ENCODE peak calls at places on chromosomes 3 and 15, in four cellular contexts. J, K, D and V are unnamed samples. For H3K27me3 and H3K9me3, the result is how much of the 10 kb centered on the place peaks cover.

GRCh38 chr3:130905551-130905950 is 11.7 kb downstream of the ATP2C1 start:
- DNase-seq in J (no peak), K (no peak), D (no peak), V (no peak)

GRCh38 chr3:187852842-187853727 is 107.8 kb upstream of the BCL6 start:
- DNase-seq in K (no peak), J (no peak), D (no peak), V (no peak)

GRCh38 chr15:96122077-96123027 is 208.1 kb upstream of the NR2F2 start:
- DNase-seq in K (no peak), D (peak), J (peak), V (no peak)

GRCh38 chr3:12138044-12138443 is 20.7 kb downstream of the TIMP4 start:
- DNase-seq in K (no peak), J (peak), D (peak), V (no peak)

GRCh38 chr3:138329127-138329983 is at the start of gene NME9:
- DNase-seq in K (peak), J (peak), D (peak), V (peak)

GRCh38 chr15:27564656-27565055 is 534.5 kb downstream of the OCA2 start:
- DNase-seq in D (no peak), J (no peak), K (no peak), V (no peak)

GRCh38 chr3:54733079-54733478 is 194.8 kb downstream of the LRTM1 start:
- DNase-seq in D (no peak), J (no peak), K (no peak), V (no peak)

GRCh38 chr3:153145454-153145853 is 16.6 kb upstream of the RAP2B start:
- DNase-seq in J (no peak), D (no peak), K (no peak), V (no peak)

GRCh38 chr3:10531031-10531430 is 25.6 kb upstream of the ATP2B2 start:
- DNase-seq in J (no peak), K (no peak), D (no peak), V (no peak)

GRCh38 chr3:9903238-9903624 is 583 bp downstream of the IL17RE start:
- DNase-seq in D (no peak), J (no peak), K (no peak), V (no peak)

GRCh38 chr15:29126208-29126536 is 143.4 kb downstream of the NSMCE3 start:
- DNase-seq in D (no peak), K (no peak), J (no peak), V (no peak)

GRCh38 chr3:173977747-173978146 is 580.2 kb downstream of the NLGN1 start:
- DNase-seq in J (no peak), K (no peak), D (no peak), V (no peak)

GRCh38 chr15:71116366-71116765 is 1.1 kb downstream of the THSD4 start:
- DNase-seq in D (no peak), K (no peak), J (no peak), V (no peak)

GRCh38 chr3:45035441-45036301 is 9.6 kb downstream of the CLEC3B start:
- DNase-seq in D (peak), K (peak), J (no peak), V (no peak)

GRCh38 chr15:38843736-38844590 is 279.3 kb upstream of the RASGRP1 start:
- DNase-seq in D (no peak), J (no peak), K (no peak), V (peak)

GRCh38 chr3:2837233-2837632 is 272.9 kb downstream of the IL5RA start:
- DNase-seq in D (no peak), K (no peak), J (no peak), V (no peak)

GRCh38 chr15:38612159-38612863 is 47.7 kb upstream of the RASGRP1 start:
- DNase-seq in D (no peak), J (no peak), K (no peak), V (no peak)

GRCh38 chr3:8517490-8517889 is 15.9 kb downstream of the LMCD1 start:
- DNase-seq in D (no peak), K (no peak), J (no peak), V (no peak)

GRCh38 chr3:54180926-54181325 is 58.6 kb downstream of the CACNA2D3 start:
- DNase-seq in D (no peak), K (no peak), J (no peak), V (no peak)

GRCh38 chr3:62183087-62183486 is 190.3 kb downstream of the FEZF2 start:
- DNase-seq in J (no peak), K (no peak), D (no peak), V (no peak)

GRCh38 chr3:101903426-101903825 is 54.1 kb downstream of the NFKBIZ start:
- DNase-seq in J (no peak), D (no peak), K (no peak), V (no peak)

GRCh38 chr3:187783098-187783497 is 37.8 kb upstream of the BCL6 start:
- DNase-seq in K (no peak), D (no peak), J (no peak), V (peak)

GRCh38 chr15:41887161-41887560 is 6.7 kb downstream of the SPTBN5 start:
- DNase-seq in J (no peak), K (no peak), D (no peak), V (no peak)

GRCh38 chr3:32243519-32243918 is 5.0 kb downstream of the CMTM8 start:
- DNase-seq in K (no peak), D (no peak), J (no peak), V (no peak)

GRCh38 chr15:67142142-67143092 is 77.0 kb downstream of the SMAD3 start:
- DNase-seq in J (no peak), K (no peak), D (no peak), V (no peak)

GRCh38 chr3:105413356-105413887 is 46.7 kb downstream of the ALCAM start:
- DNase-seq in D (no peak), K (no peak), J (no peak), V (no peak)

GRCh38 chr3:31346542-31346979 is 186.2 kb upstream of the STT3B start:
- DNase-seq in K (no peak), J (no peak), D (no peak), V (no peak)

GRCh38 chr3:128484404-128485282 is 8.4 kb downstream of the GATA2 start:
- DNase-seq in D (no peak), K (no peak), J (no peak), V (no peak)
- H3K27me3 ChIP-seq in D (under half), K (under half), J (under half), V (under half)

DNA sequence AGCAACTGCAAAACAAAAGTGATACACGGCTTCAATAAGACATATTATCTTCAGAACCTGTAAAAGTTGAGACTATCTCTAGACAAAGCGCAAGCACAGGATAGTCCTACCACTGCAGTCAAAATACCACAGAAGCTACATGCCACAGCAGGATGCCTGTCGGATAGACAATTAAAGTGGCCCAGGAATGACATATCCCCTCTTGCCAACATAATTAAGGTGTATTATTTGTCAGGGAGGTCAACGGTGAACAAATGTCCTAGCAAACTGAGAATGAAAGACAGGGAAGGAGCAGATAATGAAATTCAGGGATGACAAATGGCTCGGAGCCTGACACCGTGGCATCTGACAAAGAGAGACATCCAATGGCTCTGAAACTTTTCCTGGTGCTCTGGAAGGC is 185.7 kb downstream of the MECOM start:
- DNase-seq in K (no peak), D (no peak), J (no peak), V (no peak)
- H3K9me3 ChIP-seq in K (under half), D (under half), J (under half), V (under half)

GRCh38 chr3:69541823-69542264 is 156.0 kb upstream of the FRMD4B start:
- DNase-seq in J (no peak), D (peak), K (no peak), V (no peak)
- H3K4me3 ChIP-seq in J (no peak), D (peak), K (no peak), V (no peak)

GRCh38 chr3:195805181-195805580 is 6.5 kb downstream of the MUC4 start:
- DNase-seq in J (no peak), D (no peak), K (no peak), V (no peak)
- H3K27me3 ChIP-seq in J (under half), D (under half), K (under half), V (under half)

DNA sequence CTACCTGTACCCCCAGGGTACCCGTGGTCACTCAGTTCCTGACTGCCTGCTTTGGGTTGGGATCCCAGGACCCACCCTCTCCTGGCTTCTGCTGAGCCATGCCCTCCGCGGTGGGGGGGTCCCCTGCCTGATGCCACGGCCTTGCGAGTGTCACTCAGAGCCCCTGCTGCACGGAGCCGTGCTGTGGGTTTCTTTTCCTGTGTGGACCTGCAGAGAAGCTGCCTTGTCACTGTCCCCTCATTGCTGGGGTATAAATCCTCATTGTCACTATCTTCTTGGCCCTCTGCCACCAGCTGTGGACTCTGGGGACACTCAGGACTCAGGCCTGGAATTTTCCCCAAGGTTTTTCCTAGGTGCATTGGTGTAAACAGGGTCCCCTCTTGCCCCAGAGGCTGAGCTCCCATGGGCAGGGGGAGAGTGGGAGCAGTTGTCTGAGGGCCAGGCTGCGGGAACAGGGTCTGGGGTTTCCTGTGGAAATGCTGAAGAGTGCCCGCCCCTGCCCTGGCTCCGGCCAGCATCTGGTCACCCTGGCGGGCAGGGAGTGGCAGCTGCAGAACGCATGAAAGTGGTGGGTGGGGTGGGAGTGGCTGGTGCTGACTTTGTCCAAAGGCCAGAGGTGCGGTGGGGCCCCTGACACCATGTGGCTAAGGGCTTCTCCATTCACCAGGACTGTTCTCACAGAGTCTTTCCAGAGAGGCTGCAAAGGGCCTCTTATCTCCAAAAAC is 191.7 kb downstream of the GOLGA6L6 start:
- DNase-seq in D (no peak), J (no peak), K (peak), V (no peak)
- H3K9me3 ChIP-seq in D (under half), J (half or more), K (under half), V (half or more)

DNA sequence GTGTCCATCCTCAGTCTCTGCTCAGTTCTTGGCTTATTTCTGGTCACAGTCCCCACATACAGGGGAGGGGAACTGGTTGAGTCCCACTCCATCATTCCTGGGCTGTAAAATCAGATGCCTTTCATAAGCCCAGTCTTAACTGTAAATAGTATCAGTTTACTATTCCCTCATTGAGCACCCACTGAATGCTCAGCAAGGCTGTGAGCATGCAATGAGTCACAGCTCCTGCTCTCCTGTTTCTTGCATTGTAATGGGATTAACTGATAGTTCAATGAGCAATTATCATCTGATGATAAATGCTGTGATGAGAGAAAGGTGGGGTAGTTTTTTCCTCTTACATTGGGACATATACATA is 113.6 kb upstream of the TPM1 start:
- DNase-seq in K (no peak), J (peak), D (no peak), V (peak)
- H3K4me3 ChIP-seq in K (no peak), J (no peak), D (no peak), V (no peak)

DNA sequence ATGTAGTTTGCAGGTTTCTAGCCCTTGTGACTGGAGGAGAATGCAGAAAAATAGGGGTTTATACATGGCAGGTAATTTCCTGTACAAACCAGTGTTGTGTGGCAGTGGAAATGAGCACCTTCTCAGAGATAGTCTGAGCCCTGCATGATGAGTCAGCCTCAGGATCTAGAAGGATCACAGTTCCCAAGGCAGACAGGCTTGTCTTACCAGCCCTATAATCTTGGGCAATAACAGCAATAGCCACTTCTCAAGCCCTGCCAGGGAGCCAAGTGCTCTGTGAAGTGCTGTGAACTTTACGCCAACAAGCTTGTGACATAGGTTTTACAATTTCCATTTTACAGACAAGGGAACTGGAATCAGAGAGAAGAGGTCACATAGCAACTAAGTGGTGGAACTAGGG is 89.4 kb downstream of the CD47 start:
- DNase-seq in K (no peak), J (no peak), D (no peak), V (no peak)
- H3K27me3 ChIP-seq in K (under half), J (under half), D (under half), V (under half)

GRCh38 chr15:86839502-86839901 is 759.8 kb downstream of the AGBL1 start:
- DNase-seq in K (no peak), D (no peak), J (no peak), V (no peak)
- H3K9me3 ChIP-seq in K (under half), D (under half), J (under half), V (under half)

DNA sequence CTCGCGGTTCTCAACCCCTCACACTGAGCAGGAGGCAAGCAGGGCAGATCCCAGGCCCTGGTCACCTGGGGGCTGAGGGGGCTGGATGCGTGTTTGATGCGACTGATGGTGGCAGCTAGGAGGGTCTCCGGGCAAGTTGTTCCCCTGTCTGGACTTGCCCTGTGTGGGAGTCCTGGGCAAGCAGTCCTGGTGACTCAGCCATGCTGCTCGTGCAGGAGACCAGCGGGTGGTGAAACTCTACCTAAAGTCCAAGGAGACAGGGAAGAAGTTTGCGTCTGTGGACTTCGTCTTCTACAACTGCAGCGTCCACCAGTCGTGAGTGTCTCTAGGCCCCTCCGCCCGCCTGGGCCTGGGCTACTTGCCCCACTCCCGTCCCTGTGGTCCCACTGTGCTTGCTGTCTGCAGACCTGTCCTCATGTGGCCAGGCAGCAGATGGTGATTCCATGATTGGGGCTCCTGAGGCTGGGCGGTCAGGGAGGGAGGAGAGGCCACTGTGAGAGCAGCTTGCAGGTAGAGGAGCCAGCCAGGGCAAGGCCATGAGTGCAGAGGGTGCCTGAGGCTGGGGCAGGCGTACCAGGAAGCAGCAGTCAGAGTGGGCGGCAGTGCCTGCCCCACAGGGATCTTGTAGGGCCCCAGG is 23.1 kb downstream of the PLXNA1 start:
- DNase-seq in J (no peak), D (no peak), K (no peak), V (no peak)
- H3K4me3 ChIP-seq in J (no peak), D (no peak), K (no peak), V (no peak)